ENCODE peak calls at places on chromosomes 5 and 9, in four cellular contexts. L is right lobe of liver, E is tibial nerve, I is left lung. Y is an unnamed sample.

GRCh38 chr5:1059884-1060263 is 51.3 kb downstream of the NKD2 start:
- DNase-seq in L (peak; percentile 89), E (no peak), I (no peak), Y (no peak)

GRCh38 chr5:154517781-154518437 is 39.9 kb upstream of the HAND1 start:
- DNase-seq in I (no peak), L (no peak), E (no peak), Y (peak; percentile 12)

GRCh38 chr9:86723351-86723750 is 224.0 kb downstream of the GAS1 start:
- DNase-seq in I (no peak), E (no peak), L (no peak), Y (no peak)

GRCh38 chr5:143309661-143310431 is 93.6 kb downstream of the NR3C1 start:
- DNase-seq in I (no peak), L (no peak), E (no peak), Y (no peak)

GRCh38 chr5:75734913-75735789 is 17.9 kb upstream of the POC5 start:
- DNase-seq in L (peak; percentile 71), E (no peak), I (no peak), Y (no peak)

GRCh38 chr9:134661299-134661698 is 19.7 kb downstream of the COL5A1 start:
- DNase-seq in E (no peak), I (peak; percentile 20), L (no peak), Y (peak; percentile 44)

GRCh38 chr5:14726066-14726838 is 61.7 kb downstream of the OTULIN start:
- DNase-seq in I (no peak), E (no peak), L (no peak), Y (no peak)

GRCh38 chr9:130328349-130328801 is 62.8 kb downstream of the HMCN2 start:
- DNase-seq in E (peak; percentile 81), L (no peak), I (no peak), Y (peak; percentile 62)

GRCh38 chr5:122195784-122196394 is 66.5 kb downstream of the ZNF474 start:
- DNase-seq in I (no peak), E (peak; percentile 51), L (no peak), Y (no peak)

GRCh38 chr5:68368686-68369359 is 153.3 kb downstream of the PIK3R1 start:
- DNase-seq in L (no peak), E (no peak), I (no peak), Y (no peak)

GRCh38 chr5:79612667-79613190 is 488 bp downstream of the TENT2 start:
- DNase-seq in E (no peak), I (no peak), L (no peak), Y (no peak)

GRCh38 chr9:13139641-13140171 is 139.8 kb downstream of the MPDZ start:
- DNase-seq in L (no peak), I (no peak), E (no peak), Y (no peak)

GRCh38 chr9:134633362-134634142 is 8.1 kb upstream of the COL5A1 start:
- DNase-seq in I (peak; percentile 25), L (peak; percentile 27), E (no peak), Y (peak; percentile 49)

GRCh38 chr9:134403292-134403681 is 77.0 kb downstream of the RXRA start:
- DNase-seq in L (no peak), E (no peak), I (no peak), Y (no peak)

GRCh38 chr9:37082214-37082765 is 38.1 kb upstream of the ZCCHC7 start:
- DNase-seq in E (no peak), L (no peak), I (no peak), Y (no peak)

GRCh38 chr9:626591-626990 is 214.9 kb upstream of the DMRT1 start:
- DNase-seq in L (no peak), E (no peak), I (no peak), Y (no peak)

GRCh38 chr5:148828461-148829247 is 2.2 kb downstream of the ADRB2 start:
- DNase-seq in I (no peak), L (no peak), E (no peak), Y (no peak)

GRCh38 chr5:144710620-144711019 is 539.9 kb downstream of the KCTD16 start:
- DNase-seq in E (no peak), I (no peak), L (no peak), Y (no peak)

GRCh38 chr9:14344846-14345585 is 31.1 kb upstream of the NFIB start:
- DNase-seq in I (no peak), L (no peak), E (no peak), Y (no peak)
- H3K4me3 ChIP-seq in I (no peak overlapping the region), L (no peak overlapping the region), E (no peak overlapping the region), Y (no peak overlapping the region)

GRCh38 chr5:179620293-179620692 is 3.2 kb downstream of the HNRNPH1 start:
- DNase-seq in L (no peak), I (no peak), E (no peak), Y (no peak)

GRCh38 chr5:179618923-179619554 is 4.4 kb downstream of the HNRNPH1 start:
- DNase-seq in L (no peak), E (no peak), I (peak; percentile 10), Y (no peak)

GRCh38 chr5:179620703-179621350 is 2.6 kb downstream of the HNRNPH1 start:
- DNase-seq in L (no peak), E (no peak), I (peak; percentile 4), Y (no peak)

GRCh38 chr5:179621551-179621971 is 1.9 kb downstream of the HNRNPH1 start:
- DNase-seq in L (no peak), E (no peak), I (peak; percentile 14), Y (peak; percentile 34)

GRCh38 chr5:179619776-179620175 is 3.7 kb downstream of the HNRNPH1 start:
- DNase-seq in E (no peak), I (no peak), L (no peak), Y (no peak)
- H3K4me1 ChIP-seq in E (peaks cover 47% of the 10 kb centered on the region), I (peaks cover 25% of the 10 kb centered on the region), L (peaks cover 60% of the 10 kb centered on the region), Y (peaks cover 70% of the 10 kb centered on the region)

GRCh38 chr9:14993891-14994554 is 83.8 kb upstream of the FREM1 start:
- DNase-seq in L (no peak), I (no peak), E (no peak), Y (no peak)
- H3K4me3 ChIP-seq in L (no peak overlapping the region), I (peak overlapping the region; percentile 42), E (peak overlapping the region; percentile 59), Y (peak overlapping the region; percentile 60)

GRCh38 chr9:95488971-95489370 is 27.8 kb downstream of the PTCH1 start:
- DNase-seq in L (no peak), E (no peak), I (no peak), Y (no peak)

GRCh38 chr9:95494022-95494415 is 22.8 kb downstream of the PTCH1 start:
- DNase-seq in L (no peak), I (no peak), E (no peak), Y (no peak)

GRCh38 chr9:95494416-95495371 is 22.1 kb downstream of the PTCH1 start:
- DNase-seq in E (no peak), L (no peak), I (no peak), Y (no peak)

GRCh38 chr9:95495529-95495928 is 21.2 kb downstream of the PTCH1 start:
- DNase-seq in I (no peak), E (no peak), L (no peak), Y (no peak)

GRCh38 chr9:95491543-95492330 is 25.0 kb downstream of the PTCH1 start:
- DNase-seq in L (no peak), E (no peak), I (no peak), Y (no peak)
- H3K4me1 ChIP-seq in L (no peaks in the 10 kb centered on the region), E (peaks cover 18% of the 10 kb centered on the region), I (peaks cover 6% of the 10 kb centered on the region), Y (peaks cover 6% of the 10 kb centered on the region)

DNA sequence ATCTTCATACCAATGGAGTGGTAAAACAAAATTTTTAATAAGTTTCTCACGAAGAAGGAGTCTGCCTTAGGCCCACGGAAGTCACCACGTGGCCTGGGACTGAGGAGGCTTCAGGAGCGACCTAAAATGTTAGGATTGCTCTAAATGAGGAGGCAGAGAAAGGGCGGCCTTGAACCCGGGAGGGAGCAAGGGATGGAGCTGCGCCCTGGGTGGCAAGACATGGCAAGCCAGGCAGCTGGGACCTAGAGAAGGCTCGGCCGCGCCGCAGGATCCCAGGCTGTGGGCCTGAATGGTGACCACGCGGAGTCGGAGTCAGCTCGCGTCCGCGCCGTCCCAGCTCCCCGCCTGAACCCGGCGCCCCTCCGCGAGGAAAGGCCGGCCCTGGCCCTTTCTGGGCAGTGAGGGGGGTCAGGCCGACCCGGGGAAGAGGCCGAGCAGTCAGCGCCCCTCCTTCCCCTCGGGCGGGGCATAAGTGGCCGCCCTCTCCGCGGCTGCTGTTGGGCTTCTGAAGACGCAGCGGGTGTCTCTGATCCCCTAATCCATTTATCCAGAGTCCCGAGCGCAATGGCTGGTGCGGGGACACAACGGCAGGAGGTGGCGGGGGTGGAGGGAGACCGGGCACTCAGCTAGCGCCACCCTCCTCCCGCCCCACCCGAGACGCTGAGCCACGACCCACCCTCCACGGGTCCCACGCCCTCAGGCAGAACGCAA is 10.6 kb downstream of the IRX1 start:
- DNase-seq in I (no peak), E (no peak), L (no peak), Y (peak; percentile 57)
- H3K4me3 ChIP-seq in I (no peak overlapping the region), E (no peak overlapping the region), L (no peak overlapping the region), Y (no peak overlapping the region)

DNA sequence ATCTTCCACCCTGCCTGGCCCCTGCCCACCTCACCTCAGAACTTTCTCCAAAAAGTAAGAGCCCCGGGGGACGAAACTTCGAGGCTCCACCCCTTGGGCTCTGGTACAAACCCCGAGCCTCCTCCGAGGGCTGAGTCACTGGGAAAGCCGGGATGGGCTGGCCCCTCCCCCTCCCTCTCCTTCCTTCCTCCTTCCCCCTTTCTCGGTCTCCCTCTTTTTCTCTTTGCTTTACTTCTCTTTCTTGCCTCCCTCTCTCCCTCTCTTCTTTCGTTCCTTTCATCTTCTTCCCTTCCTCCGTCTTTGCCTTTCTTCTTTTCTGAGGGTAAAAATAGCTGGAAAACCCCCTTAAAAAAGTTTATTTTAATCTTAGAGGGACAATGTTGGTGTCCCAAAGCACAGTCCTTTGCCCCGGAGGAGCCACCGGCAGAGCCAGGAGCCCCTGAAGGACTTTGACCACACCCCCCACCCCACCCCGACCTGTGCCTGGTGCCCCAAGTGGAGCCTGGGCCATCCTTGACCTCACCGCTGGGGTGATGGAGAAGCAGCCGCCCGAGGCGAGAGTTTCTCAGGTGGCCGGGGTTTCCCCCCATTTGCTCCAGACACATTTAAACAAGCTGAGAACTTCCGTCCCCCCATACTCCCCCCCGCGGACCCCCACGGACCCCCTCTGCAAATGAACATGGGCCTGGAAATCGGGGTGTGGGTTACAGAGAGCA is 5.7 kb upstream of the NOTCH1 start:
- DNase-seq in L (no peak), E (peak; percentile 65), I (peak; percentile 87), Y (no peak)
- H3K4me1 ChIP-seq in L (peaks cover 33% of the 10 kb centered on the region), E (peaks cover 44% of the 10 kb centered on the region), I (peaks cover 35% of the 10 kb centered on the region), Y (peaks cover 37% of the 10 kb centered on the region)

DNA sequence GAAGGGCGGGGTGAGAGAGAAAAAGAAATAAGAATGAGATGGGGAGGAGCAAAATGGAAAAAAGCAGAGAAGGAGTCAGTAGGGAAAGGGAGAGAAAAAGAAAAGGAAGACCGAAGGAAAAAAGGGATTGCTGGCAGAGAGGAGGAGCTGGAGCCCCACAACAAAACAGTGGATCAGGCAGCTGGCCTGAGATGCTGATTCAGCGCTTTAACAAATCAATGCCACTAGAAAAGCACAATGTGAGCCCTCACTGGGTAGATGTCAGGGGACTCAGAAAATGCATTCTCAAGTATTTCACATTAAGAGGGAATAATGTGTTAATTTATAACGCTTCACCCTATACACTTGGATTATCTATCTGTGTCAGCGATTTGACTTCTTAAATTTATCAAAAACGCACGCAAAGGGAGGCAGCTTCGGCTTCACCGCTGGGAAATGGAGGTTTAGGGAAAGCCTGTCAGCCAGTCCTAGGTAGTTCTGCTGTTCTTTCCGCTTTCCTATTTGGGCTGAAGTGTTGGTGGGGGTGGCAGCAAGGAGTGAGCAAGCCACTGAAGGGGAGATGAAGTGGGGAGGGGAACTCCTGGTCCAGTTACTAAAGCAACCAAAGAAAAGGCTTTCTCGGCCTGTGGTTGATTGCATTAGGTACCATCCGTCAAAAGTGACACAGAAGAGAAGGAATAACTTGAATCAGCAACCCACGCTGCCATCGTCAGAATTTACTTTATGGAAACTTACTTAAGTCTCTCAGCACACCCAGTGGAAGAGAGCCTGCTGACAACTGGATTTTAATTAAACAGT is 161.6 kb downstream of the BNC2 start:
- DNase-seq in E (no peak), I (no peak), L (no peak), Y (no peak)
- H3K4me3 ChIP-seq in E (no peak overlapping the region), I (no peak overlapping the region), L (no peak overlapping the region), Y (no peak overlapping the region)